ENCODE peak calls at places on chromosomes 1 and 21, in four cellular contexts. O is M059J, Q is CD14-positive monocyte, R is colonic mucosa. X is an unnamed sample.

GRCh38 chr1:202189012-202189790 is 4.4 kb upstream of the LGR6 start:
- DNase-seq in Q (no peak), O (peak; percentile 62), R (peak; percentile 83), X (peak; percentile 86)

GRCh38 chr21:37848721-37849490 is 67.4 kb downstream of the KCNJ6 start:
- DNase-seq in R (no peak), O (peak; percentile 72), Q (no peak), X (no peak)

GRCh38 chr21:23394458-23394857 is 2212.8 kb downstream of the MRPL39 start:
- DNase-seq in Q (no peak), O (no peak), R (no peak), X (no peak)

GRCh38 chr1:6948861-6949260 is 163.6 kb downstream of the CAMTA1 start:
- DNase-seq in O (peak; percentile 31), Q (no peak), R (no peak), X (no peak)

GRCh38 chr21:37562920-37563640 is 196.5 kb downstream of the DYRK1A start:
- DNase-seq in Q (no peak), R (peak; percentile 50), O (no peak), X (peak; percentile 57)

GRCh38 chr1:85940621-85941306 is 215.8 kb downstream of the COL24A1 start:
- DNase-seq in O (no peak), Q (no peak), R (no peak), X (no peak)

GRCh38 chr1:8348056-8348776 is 30.3 kb downstream of the SLC45A1 start:
- DNase-seq in R (no peak), Q (no peak), O (no peak), X (peak; percentile 38)

GRCh38 chr1:15883326-15883725 is 35.8 kb downstream of the SPEN start:
- DNase-seq in Q (no peak), O (no peak), R (no peak), X (no peak)

GRCh38 chr21:32257952-32258785 is 20.7 kb downstream of the MIS18A start:
- DNase-seq in O (peak; percentile 87), Q (no peak), R (peak; percentile 67), X (peak; percentile 72)

GRCh38 chr1:204929487-204930185 is 59.0 kb downstream of the NFASC start:
- DNase-seq in O (no peak), R (no peak), Q (no peak), X (no peak)

GRCh38 chr1:163842546-163842945 is 520.8 kb downstream of the NUF2 start:
- DNase-seq in Q (no peak), O (no peak), R (no peak), X (no peak)

GRCh38 chr1:16174886-16175598 is 19.2 kb upstream of the EPHA2 start:
- DNase-seq in O (no peak), Q (no peak), R (no peak), X (no peak)

GRCh38 chr1:44676484-44677200 is 2.1 kb downstream of the ARMH1 start:
- DNase-seq in R (peak; percentile 45), Q (no peak), O (peak; percentile 75), X (no peak)

GRCh38 chr1:204870165-204870912 is at the start of gene NFASC:
- DNase-seq in Q (no peak), O (no peak), R (no peak), X (no peak)

GRCh38 chr1:178510155-178510554 is 2.8 kb upstream of the TEX35 start:
- DNase-seq in Q (no peak), R (no peak), O (peak; percentile 13), X (no peak)

GRCh38 chr1:113391643-113392271 is 1.4 kb downstream of the MAGI3 start:
- DNase-seq in Q (no peak), R (peak; percentile 53), O (peak; percentile 38), X (no peak)

GRCh38 chr1:179080866-179081695 is 789 bp upstream of the TOR3A start:
- DNase-seq in R (no peak), O (peak; percentile 25), Q (peak; percentile 60), X (no peak)

GRCh38 chr1:81811757-81812371 is 11.1 kb downstream of the ADGRL2 start:
- DNase-seq in R (no peak), O (no peak), Q (no peak), X (no peak)

GRCh38 chr1:168520052-168520751 is 23.6 kb downstream of the XCL2 start:
- DNase-seq in Q (no peak), O (no peak), R (no peak), X (no peak)